ENCODE peak calls at places on chromosomes 7 and 10, in five cellular contexts. M, R, A, G and S are unnamed samples.

GRCh38 chr7:31192996-31193395 is 140.9 kb downstream of the ADCYAP1R1 start:
- DNase-seq in M (peak; percentile 16), R (peak; percentile 48), A (peak; percentile 54), G (peak; percentile 89), S (peak; percentile 68)

GRCh38 chr10:101775273-101776131 is at the start of gene FGF8:
- DNase-seq in M (no peak), R (no peak), A (no peak), G (peak; percentile 80), S (no peak)

GRCh38 chr7:139613971-139614411 is 90.5 kb downstream of the CLEC2L start:
- DNase-seq in M (no peak), R (no peak), A (no peak), G (peak; percentile 75), S (no peak)

GRCh38 chr10:63217120-63217605 is 84.0 kb downstream of the NRBF2 start:
- DNase-seq in M (peak; percentile 77), R (no peak), A (no peak), G (no peak), S (no peak)

GRCh38 chr10:129774736-129775401 is 189.2 kb downstream of the EBF3 start:
- DNase-seq in M (no peak), R (no peak), A (peak; percentile 39), G (no peak), S (no peak)

GRCh38 chr10:113030453-113030852 is 80.4 kb downstream of the TCF7L2 start:
- DNase-seq in M (peak; percentile 63), R (no peak), A (no peak), G (no peak), S (no peak)

GRCh38 chr10:131617113-131617877 is 283.5 kb upstream of the PPP2R2D start:
- DNase-seq in M (no peak), R (no peak), A (no peak), G (peak; percentile 78), S (no peak)

GRCh38 chr10:33893502-33893901 is 559.0 kb upstream of the NRP1 start:
- DNase-seq in M (no peak), R (no peak), A (no peak), G (no peak), S (no peak)

GRCh38 chr10:18984531-18984930 is 64.1 kb upstream of the MALRD1 start:
- DNase-seq in M (peak; percentile 27), R (no peak), A (no peak), G (no peak), S (no peak)

GRCh38 chr10:110221721-110222261 is 14.4 kb downstream of the MXI1 start:
- DNase-seq in M (peak; percentile 98), R (peak; percentile 83), A (peak; percentile 71), G (peak; percentile 82), S (peak; percentile 70)

GRCh38 chr7:1843271-1843861 is 173.3 kb downstream of the ELFN1 start:
- DNase-seq in M (peak; percentile 12), R (peak; percentile 31), A (peak; percentile 34), G (no peak), S (peak; percentile 32)

GRCh38 chr10:102678842-102679289 is 34.6 kb downstream of the TRIM8 start:
- DNase-seq in M (peak; percentile 52), R (peak; percentile 73), A (peak; percentile 85), G (peak; percentile 93), S (no peak)

GRCh38 chr7:3043544-3044395 is at the start of gene CARD11:
- DNase-seq in M (no peak), R (peak; percentile 56), A (no peak), G (peak; percentile 88), S (no peak)

GRCh38 chr10:48767752-48768450 is 83.2 kb downstream of the WDFY4 start:
- DNase-seq in M (no peak), R (no peak), A (no peak), G (no peak), S (no peak)

GRCh38 chr10:122468923-122469781 is 7.8 kb downstream of the HTRA1 start:
- DNase-seq in M (peak; percentile 98), R (no peak), A (no peak), G (no peak), S (no peak)

GRCh38 chr10:77844713-77845454 is 81.7 kb downstream of the DLG5 start:
- DNase-seq in M (peak; percentile 83), R (no peak), A (no peak), G (no peak), S (peak; percentile 86)

GRCh38 chr10:121134711-121135110 is 283.5 kb downstream of the WDR11 start:
- DNase-seq in M (no peak), R (no peak), A (no peak), G (no peak), S (no peak)

DNA sequence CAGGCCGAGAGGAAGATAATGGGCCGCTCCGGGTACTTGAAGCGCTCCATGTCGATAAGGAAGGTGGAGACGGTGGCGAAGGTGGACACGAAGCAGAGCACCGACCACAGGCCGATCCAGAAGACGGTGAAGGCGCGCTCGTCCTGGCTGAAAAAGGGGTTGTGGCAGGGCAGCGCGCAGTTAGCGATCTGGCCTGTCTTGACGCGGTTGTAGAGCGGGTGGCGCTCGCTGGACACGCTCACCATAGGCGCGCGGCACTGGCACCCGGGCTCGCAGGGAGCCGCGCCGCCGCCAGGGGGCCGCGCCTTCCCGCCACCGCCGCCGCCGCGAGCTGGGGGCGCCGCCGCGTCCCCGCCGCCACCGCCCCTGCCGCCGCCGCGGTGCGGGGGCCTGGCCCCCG is 1.6 kb downstream of the FZD8 start:
- DNase-seq in M (peak; percentile 76), R (peak; percentile 75), A (peak; percentile 82), G (peak; percentile 86), S (no peak)
- H3K4me3 ChIP-seq in M (peak overlapping the region; percentile 91), R (no peak overlapping the region), A (peak overlapping the region; percentile 59), G (peak overlapping the region; percentile 65), S (peak overlapping the region; percentile 86)

GRCh38 chr7:154928136-154929005 is 74.6 kb downstream of the PAXIP1 start:
- DNase-seq in M (peak; percentile 93), R (no peak), A (no peak), G (no peak), S (no peak)
- H3K4me3 ChIP-seq in M (peak overlapping the region; percentile 60), R (peak overlapping the region; percentile 22), A (peak overlapping the region; percentile 76), G (no peak overlapping the region), S (peak overlapping the region; percentile 43)

DNA sequence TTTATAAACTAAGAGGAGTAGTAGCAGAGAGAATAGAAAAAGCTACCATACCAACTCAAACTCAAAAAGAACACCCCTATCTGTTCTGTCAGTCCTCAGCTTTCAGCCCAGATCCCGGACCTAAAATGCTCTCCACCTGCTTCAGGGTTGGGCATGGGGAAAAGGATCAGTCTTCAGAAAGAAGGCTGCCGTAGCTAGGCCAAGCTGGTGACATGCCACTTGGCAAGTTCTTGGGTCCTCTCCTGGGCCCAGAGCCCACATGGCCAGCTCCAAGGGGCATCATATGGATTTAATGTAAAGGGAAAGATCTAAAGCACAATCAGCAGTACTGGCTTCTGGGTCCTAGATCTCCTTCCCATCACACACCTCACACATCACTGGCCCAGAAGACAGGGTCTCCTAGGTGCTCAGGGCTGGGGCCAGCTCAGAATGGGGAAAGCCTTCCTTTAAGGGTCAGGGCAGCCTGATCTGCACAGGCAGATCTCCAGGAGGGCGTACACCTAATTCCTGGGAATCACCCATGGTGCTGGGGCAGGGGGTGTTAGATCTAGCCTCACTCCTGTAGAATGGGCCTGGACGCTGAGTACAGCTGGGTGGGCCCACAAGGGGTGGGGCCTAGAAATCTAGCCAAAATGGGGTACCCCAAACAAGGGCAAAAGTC is 2.5 kb downstream of the VAX1 start:
- DNase-seq in M (no peak), R (no peak), A (no peak), G (peak; percentile 28), S (no peak)
- H3K4me3 ChIP-seq in M (no peak overlapping the region), R (no peak overlapping the region), A (no peak overlapping the region), G (no peak overlapping the region), S (no peak overlapping the region)

GRCh38 chr10:43703286-43703685 is 54.6 kb upstream of the ZNF32 start:
- DNase-seq in M (no peak), R (no peak), A (no peak), G (no peak), S (no peak)
- H3K4me3 ChIP-seq in M (no peak overlapping the region), R (no peak overlapping the region), A (no peak overlapping the region), G (no peak overlapping the region), S (no peak overlapping the region)

GRCh38 chr10:86757110-86757790 is 831 bp downstream of the BMPR1A start:
- DNase-seq in M (peak; percentile 65), R (peak; percentile 55), A (peak; percentile 57), G (peak; percentile 66), S (no peak)

GRCh38 chr10:86759073-86759672 is 2.8 kb downstream of the BMPR1A start:
- DNase-seq in M (peak; percentile 16), R (no peak), A (no peak), G (no peak), S (no peak)

GRCh38 chr10:86756511-86757109 is at the start of gene BMPR1A:
- DNase-seq in M (peak; percentile 86), R (no peak), A (no peak), G (peak; percentile 83), S (no peak)

GRCh38 chr10:86755740-86756510 is 494 bp upstream of the BMPR1A start:
- DNase-seq in M (peak; percentile 82), R (peak; percentile 92), A (peak; percentile 89), G (peak; percentile 99), S (peak; percentile 84)

GRCh38 chr10:86758231-86759072 is 2.0 kb downstream of the BMPR1A start:
- DNase-seq in M (peak; percentile 25), R (no peak), A (no peak), G (no peak), S (no peak)
- H3K4me3 ChIP-seq in M (peak overlapping the region; percentile 99), R (no peak overlapping the region), A (peak overlapping the region; percentile 82), G (peak overlapping the region; percentile 84), S (peak overlapping the region; percentile 72)

GRCh38 chr7:19106308-19107141 is 10.9 kb downstream of the TWIST1 start:
- DNase-seq in M (no peak), R (peak; percentile 44), A (no peak), G (peak; percentile 63), S (no peak)

GRCh38 chr7:19105546-19105945 is 11.9 kb downstream of the TWIST1 start:
- DNase-seq in M (no peak), R (no peak), A (no peak), G (no peak), S (no peak)

GRCh38 chr7:19107392-19108147 is 9.9 kb downstream of the TWIST1 start:
- DNase-seq in M (peak; percentile 68), R (peak; percentile 33), A (no peak), G (peak; percentile 63), S (no peak)

GRCh38 chr7:19108985-19109946 is 8.2 kb downstream of the TWIST1 start:
- DNase-seq in M (no peak), R (no peak), A (no peak), G (no peak), S (no peak)

DNA sequence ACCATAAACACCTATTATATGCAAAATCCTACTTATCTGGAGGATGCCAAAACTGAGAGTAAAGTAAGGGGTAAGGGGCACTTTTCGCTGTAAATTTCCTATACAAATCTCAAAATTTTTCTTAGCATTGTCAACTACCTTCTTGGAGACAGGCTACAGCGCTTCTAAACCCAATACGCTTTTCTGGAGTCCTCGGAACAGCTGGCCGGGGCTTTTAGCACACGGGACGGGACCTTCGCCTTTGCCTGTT is 10.4 kb downstream of the TWIST1 start:
- DNase-seq in M (no peak), R (no peak), A (no peak), G (no peak), S (no peak)
- H3K4me3 ChIP-seq in M (peak overlapping the region; percentile 45), R (no peak overlapping the region), A (peak overlapping the region; percentile 45), G (peak overlapping the region; percentile 32), S (peak overlapping the region; percentile 11)

GRCh38 chr7:50792342-50793114 is 9.8 kb upstream of the GRB10 start:
- DNase-seq in M (peak; percentile 58), R (peak; percentile 52), A (peak; percentile 63), G (peak; percentile 86), S (no peak)
- H3K4me3 ChIP-seq in M (peak overlapping the region; percentile 57), R (peak overlapping the region; percentile 30), A (peak overlapping the region; percentile 70), G (peak overlapping the region; percentile 58), S (peak overlapping the region; percentile 97)